ENCODE peak calls at places on chromosomes 2 and 18, in six cellular contexts. One of them, this sample, is unnamed. For H3K9me3, the result is how much of the 10 kb centered on the place peaks cover.

GRCh38 chr2:123500346-123500745 is 524.7 kb upstream of the CNTNAP5 start:
- DNase-seq in H1: no peak
- DNase-seq in prostate gland: no peak
- DNase-seq in sigmoid colon: no peak
- DNase-seq in K562: no peak
- DNase-seq in Panc1: no peak
- DNase-seq in this sample: no peak

GRCh38 chr2:192983173-192983572 is 788.4 kb upstream of the TMEFF2 start:
- DNase-seq in H1: no peak
- DNase-seq in prostate gland: no peak
- DNase-seq in sigmoid colon: no peak
- DNase-seq in K562: no peak
- DNase-seq in Panc1: no peak
- DNase-seq in this sample: no peak

GRCh38 chr2:190551928-190552327 is 17.4 kb upstream of the NEMP2 start:
- DNase-seq in H1: no peak
- DNase-seq in prostate gland: no peak
- DNase-seq in sigmoid colon: no peak
- DNase-seq in K562: no peak
- DNase-seq in Panc1: no peak
- DNase-seq in this sample: no peak

GRCh38 chr2:217948341-217948791 is 54.4 kb downstream of the TNS1 start:
- DNase-seq in H1: no peak
- DNase-seq in prostate gland: no peak
- DNase-seq in sigmoid colon: peak
- DNase-seq in K562: no peak
- DNase-seq in Panc1: no peak
- DNase-seq in this sample: no peak

GRCh38 chr2:96933528-96933927 is 52.9 kb downstream of the FAM178B start:
- DNase-seq in H1: no peak
- DNase-seq in prostate gland: no peak
- DNase-seq in sigmoid colon: no peak
- DNase-seq in K562: no peak
- DNase-seq in Panc1: no peak
- DNase-seq in this sample: no peak

GRCh38 chr18:32920796-32921787 is 148.3 kb upstream of the KLHL14 start:
- DNase-seq in H1: no peak
- DNase-seq in prostate gland: no peak
- DNase-seq in sigmoid colon: no peak
- DNase-seq in K562: no peak
- DNase-seq in Panc1: peak
- DNase-seq in this sample: no peak

GRCh38 chr2:120395686-120396518 is 50.0 kb downstream of the INHBB start:
- DNase-seq in H1: no peak
- DNase-seq in prostate gland: no peak
- DNase-seq in sigmoid colon: no peak
- DNase-seq in K562: no peak
- DNase-seq in Panc1: no peak
- DNase-seq in this sample: no peak

GRCh38 chr2:11812466-11813100 is 66.2 kb downstream of the LPIN1 start:
- DNase-seq in H1: no peak
- DNase-seq in prostate gland: no peak
- DNase-seq in sigmoid colon: no peak
- DNase-seq in K562: no peak
- DNase-seq in Panc1: no peak
- DNase-seq in this sample: no peak

GRCh38 chr18:44520981-44521672 is 159.6 kb upstream of the SETBP1 start:
- DNase-seq in H1: no peak
- DNase-seq in prostate gland: no peak
- DNase-seq in sigmoid colon: no peak
- DNase-seq in K562: no peak
- DNase-seq in Panc1: no peak
- DNase-seq in this sample: no peak

GRCh38 chr18:48621240-48621639 is 82.4 kb downstream of the CTIF start:
- DNase-seq in H1: no peak
- DNase-seq in prostate gland: no peak
- DNase-seq in sigmoid colon: no peak
- DNase-seq in K562: no peak
- DNase-seq in Panc1: no peak
- DNase-seq in this sample: no peak

GRCh38 chr2:221467610-221468009 is 104.5 kb downstream of the EPHA4 start:
- DNase-seq in H1: no peak
- DNase-seq in prostate gland: peak
- DNase-seq in sigmoid colon: no peak
- DNase-seq in K562: no peak
- DNase-seq in Panc1: no peak
- DNase-seq in this sample: no peak

GRCh38 chr2:98269274-98269673 is 77.0 kb upstream of the CNGA3 start:
- DNase-seq in H1: no peak
- DNase-seq in prostate gland: peak
- DNase-seq in sigmoid colon: no peak
- DNase-seq in K562: peak
- DNase-seq in Panc1: peak
- DNase-seq in this sample: no peak

DNA sequence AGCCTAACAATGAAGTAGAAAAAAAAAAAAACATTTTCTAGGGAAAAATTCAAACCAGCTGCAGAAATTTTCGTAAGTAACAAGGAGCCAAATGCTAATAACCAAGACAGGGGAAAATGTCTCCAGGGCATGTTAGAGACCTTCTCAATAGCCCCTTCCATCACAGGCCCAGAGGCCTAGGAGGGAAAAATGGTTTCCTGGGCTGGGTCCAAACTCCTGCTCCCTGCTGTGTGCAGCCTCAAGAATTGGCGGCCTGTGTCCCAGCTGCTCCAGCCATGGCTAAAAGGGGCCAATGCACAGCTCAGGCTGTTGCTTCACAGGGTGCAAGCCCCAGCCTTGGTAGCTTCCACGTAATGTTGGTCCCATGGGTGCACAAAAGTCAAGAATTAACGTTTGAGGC is 266.2 kb downstream of the ZEB2 start:
- DNase-seq in H1: no peak
- DNase-seq in prostate gland: no peak
- DNase-seq in sigmoid colon: no peak
- DNase-seq in K562: no peak
- DNase-seq in Panc1: no peak
- DNase-seq in this sample: no peak
- H3K9me3 ChIP-seq in H1: under half
- H3K9me3 ChIP-seq in prostate gland: under half
- H3K9me3 ChIP-seq in sigmoid colon: under half
- H3K9me3 ChIP-seq in K562: under half
- H3K9me3 ChIP-seq in Panc1: under half
- H3K9me3 ChIP-seq in this sample: under half

GRCh38 chr2:156332452-156333273 is at the start of gene NR4A2:
- DNase-seq in H1: no peak
- DNase-seq in prostate gland: peak
- DNase-seq in sigmoid colon: peak
- DNase-seq in K562: peak
- DNase-seq in Panc1: no peak
- DNase-seq in this sample: no peak
- TF ChIP-seq POLR2AphosphoS5 in H1: peak
- TF ChIP-seq POLR2AphosphoS5 in prostate gland: peak
- TF ChIP-seq POLR2AphosphoS5 in sigmoid colon: peak
- TF ChIP-seq POLR2AphosphoS5 in K562: peak
- TF ChIP-seq POLR2AphosphoS5 in Panc1: peak
- TF ChIP-seq POLR2AphosphoS5 in this sample: peak

DNA sequence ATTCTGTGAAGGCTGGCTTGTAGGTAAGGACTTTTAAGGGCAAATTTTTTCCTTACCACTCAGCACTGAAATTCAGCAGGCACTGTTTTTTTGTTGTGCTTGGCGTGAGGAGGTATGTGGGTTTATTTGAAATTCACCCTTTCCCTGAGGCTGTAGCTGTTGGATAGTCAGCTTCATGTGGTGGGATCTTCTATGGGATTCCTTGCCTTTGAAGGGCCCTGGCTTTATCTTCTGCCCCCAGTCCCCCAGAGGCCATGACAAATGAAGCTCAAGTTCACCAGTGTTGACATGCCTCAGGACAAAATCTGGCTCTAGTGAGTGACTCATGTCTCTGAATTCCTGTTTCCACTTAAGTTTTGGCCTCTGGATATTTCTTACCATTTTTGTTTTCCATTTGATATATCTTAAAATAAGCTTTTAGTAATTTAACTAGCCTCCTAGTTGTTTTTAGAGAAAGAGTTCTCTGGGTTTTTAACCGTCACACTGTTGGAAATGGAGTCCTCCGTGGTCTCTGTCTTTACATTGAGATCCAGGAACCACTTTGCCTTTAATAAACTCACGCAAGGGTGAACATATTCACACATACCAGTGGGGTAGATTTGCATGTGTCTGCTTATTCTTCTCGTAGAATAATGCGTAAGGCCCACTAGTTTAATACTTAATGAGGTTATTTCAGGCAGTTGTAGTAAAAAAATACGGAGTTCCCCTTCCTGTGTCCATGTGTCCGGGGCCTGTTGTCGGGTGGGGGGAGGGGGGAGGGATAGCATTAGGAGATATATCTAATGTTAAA is 211.1 kb upstream of the FAM98A start:
- DNase-seq in H1: peak
- DNase-seq in prostate gland: no peak
- DNase-seq in sigmoid colon: no peak
- DNase-seq in K562: no peak
- DNase-seq in Panc1: no peak
- DNase-seq in this sample: no peak
- H3K9me3 ChIP-seq in H1: under half
- H3K9me3 ChIP-seq in prostate gland: under half
- H3K9me3 ChIP-seq in sigmoid colon: under half
- H3K9me3 ChIP-seq in K562: under half
- H3K9me3 ChIP-seq in Panc1: under half
- H3K9me3 ChIP-seq in this sample: under half

GRCh38 chr2:239120664-239121063 is 272.8 kb downstream of the TWIST2 start:
- DNase-seq in H1: no peak
- DNase-seq in prostate gland: no peak
- DNase-seq in sigmoid colon: no peak
- DNase-seq in K562: peak
- DNase-seq in Panc1: no peak
- DNase-seq in this sample: no peak

GRCh38 chr2:239124152-239124899 is 276.4 kb downstream of the TWIST2 start:
- DNase-seq in H1: no peak
- DNase-seq in prostate gland: no peak
- DNase-seq in sigmoid colon: no peak
- DNase-seq in K562: no peak
- DNase-seq in Panc1: no peak
- DNase-seq in this sample: no peak

GRCh38 chr2:239122711-239123110 is 274.8 kb downstream of the TWIST2 start:
- DNase-seq in H1: no peak
- DNase-seq in prostate gland: no peak
- DNase-seq in sigmoid colon: no peak
- DNase-seq in K562: no peak
- DNase-seq in Panc1: no peak
- DNase-seq in this sample: no peak

GRCh38 chr2:239119346-239120126 is 271.7 kb downstream of the TWIST2 start:
- DNase-seq in H1: no peak
- DNase-seq in prostate gland: no peak
- DNase-seq in sigmoid colon: no peak
- DNase-seq in K562: no peak
- DNase-seq in Panc1: no peak
- DNase-seq in this sample: no peak

DNA sequence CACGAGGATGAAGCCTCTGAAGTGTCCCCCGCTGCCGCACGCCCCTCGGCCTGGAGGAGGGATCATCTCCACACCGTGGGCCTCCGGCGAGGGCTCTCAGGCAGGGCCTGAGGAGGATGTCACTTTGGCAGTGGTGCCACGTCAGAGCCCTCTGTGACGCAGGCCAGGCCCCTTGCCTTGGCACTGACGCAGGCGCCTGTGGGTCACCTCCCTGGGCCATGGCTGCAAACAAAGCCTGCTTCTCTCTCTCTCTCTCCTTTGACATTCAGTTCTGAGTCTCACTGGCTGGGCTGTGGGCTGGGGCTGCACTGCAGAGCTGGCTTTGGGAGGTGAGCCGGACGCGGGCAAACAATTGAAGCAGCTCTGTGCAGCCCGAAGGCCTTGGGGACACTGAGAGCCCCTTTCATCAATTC is 273.7 kb downstream of the TWIST2 start:
- DNase-seq in H1: no peak
- DNase-seq in prostate gland: no peak
- DNase-seq in sigmoid colon: peak
- DNase-seq in K562: no peak
- DNase-seq in Panc1: no peak
- DNase-seq in this sample: no peak
- TF ChIP-seq POLR2AphosphoS5 in H1: no peak
- TF ChIP-seq POLR2AphosphoS5 in prostate gland: no peak
- TF ChIP-seq POLR2AphosphoS5 in sigmoid colon: peak
- TF ChIP-seq POLR2AphosphoS5 in K562: no peak
- TF ChIP-seq POLR2AphosphoS5 in Panc1: no peak
- TF ChIP-seq POLR2AphosphoS5 in this sample: no peak

GRCh38 chr18:78722391-78722790 is 257.2 kb upstream of the SALL3 start:
- DNase-seq in H1: no peak
- DNase-seq in prostate gland: no peak
- DNase-seq in sigmoid colon: peak
- DNase-seq in K562: no peak
- DNase-seq in Panc1: no peak
- DNase-seq in this sample: no peak

GRCh38 chr18:78721281-78721949 is 258.2 kb upstream of the SALL3 start:
- DNase-seq in H1: no peak
- DNase-seq in prostate gland: no peak
- DNase-seq in sigmoid colon: peak
- DNase-seq in K562: no peak
- DNase-seq in Panc1: no peak
- DNase-seq in this sample: no peak

GRCh38 chr18:78720456-78721250 is 259.0 kb upstream of the SALL3 start:
- DNase-seq in H1: no peak
- DNase-seq in prostate gland: no peak
- DNase-seq in sigmoid colon: peak
- DNase-seq in K562: no peak
- DNase-seq in Panc1: no peak
- DNase-seq in this sample: no peak

GRCh38 chr18:78722959-78723706 is 256.5 kb upstream of the SALL3 start:
- DNase-seq in H1: no peak
- DNase-seq in prostate gland: no peak
- DNase-seq in sigmoid colon: peak
- DNase-seq in K562: no peak
- DNase-seq in Panc1: no peak
- DNase-seq in this sample: no peak

GRCh38 chr18:78721986-78722385 is 257.6 kb upstream of the SALL3 start:
- DNase-seq in H1: no peak
- DNase-seq in prostate gland: no peak
- DNase-seq in sigmoid colon: peak
- DNase-seq in K562: no peak
- DNase-seq in Panc1: no peak
- DNase-seq in this sample: no peak
- H3K9me3 ChIP-seq in H1: under half
- H3K9me3 ChIP-seq in prostate gland: under half
- H3K9me3 ChIP-seq in sigmoid colon: under half
- H3K9me3 ChIP-seq in K562: under half
- H3K9me3 ChIP-seq in Panc1: under half
- H3K9me3 ChIP-seq in this sample: under half